ENCODE peak calls at places on chromosome 4, in four cellular contexts. One of them, this sample, is unnamed.

GRCh38 chr4:25448379-25449109 is 71.5 kb downstream of the ANAPC4 start:
- DNase-seq in endothelial cell: no peak
- DNase-seq in suprapubic skin: no peak
- DNase-seq in cardiac fibroblast: peak; percentile 8
- DNase-seq in this sample: no peak

GRCh38 chr4:114208747-114209146 is 229.3 kb upstream of the ARSJ start:
- DNase-seq in endothelial cell: no peak
- DNase-seq in suprapubic skin: no peak
- DNase-seq in cardiac fibroblast: peak; percentile 60
- DNase-seq in this sample: no peak

GRCh38 chr4:53712326-53712725 is 121.0 kb upstream of the LNX1 start:
- DNase-seq in endothelial cell: no peak
- DNase-seq in suprapubic skin: no peak
- DNase-seq in cardiac fibroblast: no peak
- DNase-seq in this sample: no peak

GRCh38 chr4:117135634-117136354 is 50.4 kb upstream of the TRAM1L1 start:
- DNase-seq in endothelial cell: no peak
- DNase-seq in suprapubic skin: no peak
- DNase-seq in cardiac fibroblast: no peak
- DNase-seq in this sample: no peak

GRCh38 chr4:84177831-84178230 is 321.3 kb downstream of the NKX6-1 start:
- DNase-seq in endothelial cell: no peak
- DNase-seq in suprapubic skin: no peak
- DNase-seq in cardiac fibroblast: no peak
- DNase-seq in this sample: no peak

GRCh38 chr4:24980064-24980690 is 50.6 kb downstream of the LGI2 start:
- DNase-seq in endothelial cell: peak; percentile 66
- DNase-seq in suprapubic skin: no peak
- DNase-seq in cardiac fibroblast: peak; percentile 84
- DNase-seq in this sample: no peak

GRCh38 chr4:139243448-139244365 is 36.3 kb downstream of the MGARP start:
- DNase-seq in endothelial cell: no peak
- DNase-seq in suprapubic skin: no peak
- DNase-seq in cardiac fibroblast: peak; percentile 98
- DNase-seq in this sample: peak; percentile 6

GRCh38 chr4:75710246-75710645 is 14.1 kb upstream of the USO1 start:
- DNase-seq in endothelial cell: no peak
- DNase-seq in suprapubic skin: no peak
- DNase-seq in cardiac fibroblast: peak; percentile 80
- DNase-seq in this sample: peak; percentile 25

GRCh38 chr4:137961051-137961438 is 281.1 kb downstream of the SLC7A11 start:
- DNase-seq in endothelial cell: no peak
- DNase-seq in suprapubic skin: no peak
- DNase-seq in cardiac fibroblast: peak; percentile 79
- DNase-seq in this sample: no peak

GRCh38 chr4:151801547-151802516 is 41.0 kb upstream of the GATB start:
- DNase-seq in endothelial cell: peak; percentile 60
- DNase-seq in suprapubic skin: no peak
- DNase-seq in cardiac fibroblast: peak; percentile 67
- DNase-seq in this sample: no peak

GRCh38 chr4:65195666-65196065 is 474.6 kb downstream of the EPHA5 start:
- DNase-seq in endothelial cell: no peak
- DNase-seq in suprapubic skin: no peak
- DNase-seq in cardiac fibroblast: no peak
- DNase-seq in this sample: no peak
- TF ChIP-seq CTCF in endothelial cell: no peak
- TF ChIP-seq CTCF in suprapubic skin: no peak
- TF ChIP-seq CTCF in cardiac fibroblast: no peak
- TF ChIP-seq CTCF in this sample: no peak

DNA sequence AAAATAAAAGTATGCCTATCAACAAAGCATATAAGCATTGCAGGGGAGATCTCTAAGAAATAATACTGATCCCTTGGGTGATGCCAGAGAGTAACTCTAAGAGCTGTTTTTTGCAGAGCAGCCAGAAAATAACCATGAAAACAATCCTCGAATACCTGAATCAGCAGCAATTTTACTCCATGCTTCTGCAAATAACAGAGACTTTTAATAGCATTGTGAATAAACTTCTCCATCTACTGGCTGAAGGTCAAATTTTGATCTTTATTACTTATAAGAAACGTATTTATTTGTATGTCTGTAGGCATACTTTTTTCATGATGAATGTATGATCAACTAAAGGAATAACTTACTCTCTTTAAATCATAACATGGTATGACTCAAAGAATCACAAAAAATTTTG is 334.5 kb downstream of the GALNTL6 start:
- DNase-seq in endothelial cell: no peak
- DNase-seq in suprapubic skin: no peak
- DNase-seq in cardiac fibroblast: no peak
- DNase-seq in this sample: no peak
- TF ChIP-seq CTCF in endothelial cell: no peak
- TF ChIP-seq CTCF in suprapubic skin: no peak
- TF ChIP-seq CTCF in cardiac fibroblast: no peak
- TF ChIP-seq CTCF in this sample: peak; percentile 29

GRCh38 chr4:170491981-170492380 is 402.2 kb upstream of the AADAT start:
- DNase-seq in endothelial cell: no peak
- DNase-seq in suprapubic skin: no peak
- DNase-seq in cardiac fibroblast: no peak
- DNase-seq in this sample: no peak
- TF ChIP-seq CTCF in endothelial cell: no peak
- TF ChIP-seq CTCF in suprapubic skin: no peak
- TF ChIP-seq CTCF in cardiac fibroblast: no peak
- TF ChIP-seq CTCF in this sample: no peak

DNA sequence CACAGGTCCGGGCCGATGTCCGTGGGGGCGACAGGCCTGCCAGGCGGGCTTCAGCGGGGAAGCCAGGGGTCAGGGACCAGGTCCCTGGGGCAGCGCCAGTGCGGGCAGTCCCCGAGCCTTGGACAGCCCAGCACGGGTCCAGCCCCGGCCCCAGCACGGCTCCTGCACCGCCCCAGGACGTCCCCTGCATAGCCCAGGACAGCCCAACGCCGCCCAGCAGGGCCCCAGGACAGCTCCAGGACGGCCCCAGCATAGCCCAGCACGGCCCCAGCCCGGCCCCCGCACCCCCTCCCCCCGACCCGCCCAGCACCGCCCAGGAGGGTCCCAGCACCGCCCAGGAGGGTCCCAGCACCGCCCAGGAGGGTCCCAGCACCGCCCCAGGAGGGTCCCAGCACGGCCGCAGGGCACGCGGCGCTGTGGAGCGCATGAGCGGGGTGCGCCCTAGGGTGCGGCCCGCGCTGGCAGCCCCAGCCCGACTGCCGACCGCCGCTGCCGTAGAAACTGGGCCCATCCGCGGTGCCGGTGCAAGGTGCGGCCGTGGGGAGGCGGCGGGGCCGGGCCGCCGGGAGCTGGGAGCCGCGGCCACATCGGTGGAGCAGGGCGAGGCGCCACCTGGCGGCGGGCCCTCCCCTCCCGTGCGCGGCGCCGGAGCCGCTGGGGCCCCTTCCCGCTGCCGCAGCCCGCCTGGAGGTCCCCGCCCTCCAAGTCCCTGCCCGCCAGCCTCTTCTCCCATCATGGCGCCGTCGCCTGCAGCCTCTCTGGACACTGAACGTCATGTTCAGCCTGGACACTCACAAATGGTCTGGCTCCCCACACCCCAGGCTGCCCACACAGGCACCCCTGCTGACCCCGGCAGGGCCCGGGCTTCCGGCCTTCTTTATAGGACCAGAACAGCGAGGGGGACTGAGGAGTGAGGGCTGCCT is 106.8 kb upstream of the NKX1-1 start:
- DNase-seq in endothelial cell: peak; percentile 74
- DNase-seq in suprapubic skin: no peak
- DNase-seq in cardiac fibroblast: peak; percentile 9
- DNase-seq in this sample: no peak
- TF ChIP-seq CTCF in endothelial cell: peak; percentile 79
- TF ChIP-seq CTCF in suprapubic skin: peak; percentile 78
- TF ChIP-seq CTCF in cardiac fibroblast: no peak
- TF ChIP-seq CTCF in this sample: peak; percentile 74

DNA sequence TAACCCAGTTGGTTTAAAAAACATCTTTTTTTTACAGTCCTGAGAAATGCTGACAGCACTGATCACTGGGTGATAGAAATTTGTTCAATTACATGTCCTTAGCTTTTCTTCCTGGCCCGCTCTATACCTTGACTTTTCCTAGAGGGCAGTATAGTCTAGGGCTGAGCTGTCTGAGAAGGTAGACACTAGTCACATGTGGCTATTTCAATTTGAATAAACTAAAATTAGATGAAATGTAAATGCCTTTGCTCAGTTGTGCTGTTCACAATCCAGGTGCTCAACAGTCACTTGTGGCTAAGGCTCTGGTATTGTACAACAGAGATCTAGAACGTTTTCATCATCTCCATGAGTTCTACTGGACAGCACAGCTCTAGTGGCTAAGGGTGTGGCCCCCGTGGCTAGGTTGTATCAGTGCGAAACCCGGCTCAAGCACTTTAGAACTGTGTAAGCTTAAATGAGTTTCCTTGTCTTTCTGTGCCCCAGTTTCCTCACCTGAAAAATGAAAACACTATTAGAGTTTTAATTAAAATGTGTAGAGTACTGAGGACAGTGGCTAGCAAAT is 111.6 kb upstream of the WDR17 start:
- DNase-seq in endothelial cell: no peak
- DNase-seq in suprapubic skin: no peak
- DNase-seq in cardiac fibroblast: no peak
- DNase-seq in this sample: no peak
- TF ChIP-seq CTCF in endothelial cell: no peak
- TF ChIP-seq CTCF in suprapubic skin: no peak
- TF ChIP-seq CTCF in cardiac fibroblast: no peak
- TF ChIP-seq CTCF in this sample: peak; percentile 18